ENCODE peak calls at places on chromosomes 2 and 18, in seven cellular contexts. One of them, this sample, is unnamed.

GRCh38 chr2:217996345-217996744 is 6.5 kb downstream of the TNS1 start:
- DNase-seq in PC-9: peak
- DNase-seq in H7: peak
- DNase-seq in astrocyte of the spinal cord: peak
- DNase-seq in uterus: peak
- DNase-seq in mammary epithelial cell: peak
- DNase-seq in aorta: peak
- DNase-seq in this sample: peak

GRCh38 chr2:202824901-202825300 is 46.7 kb downstream of the ICA1L start:
- DNase-seq in aorta: no peak
- DNase-seq in uterus: no peak
- DNase-seq in PC-9: no peak
- DNase-seq in H7: no peak
- DNase-seq in mammary epithelial cell: no peak
- DNase-seq in astrocyte of the spinal cord: no peak
- DNase-seq in this sample: no peak

GRCh38 chr2:39160982-39161381 is 40.1 kb upstream of the SOS1 start:
- DNase-seq in PC-9: no peak
- DNase-seq in uterus: no peak
- DNase-seq in aorta: no peak
- DNase-seq in H7: no peak
- DNase-seq in mammary epithelial cell: no peak
- DNase-seq in astrocyte of the spinal cord: no peak
- DNase-seq in this sample: no peak

GRCh38 chr2:197097578-197098366 is 171.3 kb upstream of the PGAP1 start:
- DNase-seq in uterus: peak
- DNase-seq in PC-9: no peak
- DNase-seq in mammary epithelial cell: peak
- DNase-seq in astrocyte of the spinal cord: peak
- DNase-seq in aorta: no peak
- DNase-seq in H7: no peak
- DNase-seq in this sample: peak

GRCh38 chr2:236743623-236744280 is 174.1 kb downstream of the ACKR3 start:
- DNase-seq in uterus: no peak
- DNase-seq in aorta: no peak
- DNase-seq in H7: no peak
- DNase-seq in PC-9: no peak
- DNase-seq in astrocyte of the spinal cord: peak
- DNase-seq in mammary epithelial cell: peak
- DNase-seq in this sample: no peak

GRCh38 chr2:6863792-6864191 is 1.9 kb downstream of the CMPK2 start:
- DNase-seq in PC-9: no peak
- DNase-seq in mammary epithelial cell: no peak
- DNase-seq in uterus: peak
- DNase-seq in aorta: no peak
- DNase-seq in astrocyte of the spinal cord: no peak
- DNase-seq in H7: no peak
- DNase-seq in this sample: no peak

GRCh38 chr2:42725657-42726056 is 38.3 kb downstream of the OXER1 start:
- DNase-seq in astrocyte of the spinal cord: no peak
- DNase-seq in mammary epithelial cell: no peak
- DNase-seq in aorta: no peak
- DNase-seq in PC-9: no peak
- DNase-seq in uterus: no peak
- DNase-seq in H7: no peak
- DNase-seq in this sample: no peak

GRCh38 chr2:15942711-15943345 is 2.5 kb downstream of the MYCN start:
- DNase-seq in PC-9: no peak
- DNase-seq in mammary epithelial cell: no peak
- DNase-seq in aorta: no peak
- DNase-seq in astrocyte of the spinal cord: no peak
- DNase-seq in uterus: no peak
- DNase-seq in H7: peak
- DNase-seq in this sample: no peak

GRCh38 chr2:21163213-21163612 is 39.4 kb downstream of the TDRD15 start:
- DNase-seq in H7: no peak
- DNase-seq in astrocyte of the spinal cord: no peak
- DNase-seq in PC-9: no peak
- DNase-seq in mammary epithelial cell: no peak
- DNase-seq in uterus: no peak
- DNase-seq in aorta: peak
- DNase-seq in this sample: no peak

GRCh38 chr2:1227289-1227900 is 185.9 kb upstream of the TPO start:
- DNase-seq in uterus: no peak
- DNase-seq in aorta: no peak
- DNase-seq in PC-9: no peak
- DNase-seq in H7: peak
- DNase-seq in astrocyte of the spinal cord: peak
- DNase-seq in mammary epithelial cell: no peak
- DNase-seq in this sample: no peak

GRCh38 chr2:189267925-189268579 is 88.5 kb upstream of the COL5A2 start:
- DNase-seq in aorta: no peak
- DNase-seq in PC-9: no peak
- DNase-seq in mammary epithelial cell: no peak
- DNase-seq in uterus: no peak
- DNase-seq in astrocyte of the spinal cord: peak
- DNase-seq in H7: no peak
- DNase-seq in this sample: no peak

GRCh38 chr2:72034353-72035095 is 113.1 kb downstream of the CYP26B1 start:
- DNase-seq in H7: peak
- DNase-seq in uterus: no peak
- DNase-seq in aorta: peak
- DNase-seq in PC-9: no peak
- DNase-seq in mammary epithelial cell: no peak
- DNase-seq in astrocyte of the spinal cord: no peak
- DNase-seq in this sample: no peak

GRCh38 chr2:9441556-9441955 is 18.1 kb downstream of the CPSF3 start:
- DNase-seq in PC-9: no peak
- DNase-seq in uterus: no peak
- DNase-seq in aorta: no peak
- DNase-seq in astrocyte of the spinal cord: no peak
- DNase-seq in mammary epithelial cell: no peak
- DNase-seq in H7: no peak
- DNase-seq in this sample: no peak

GRCh38 chr2:158735822-158736580 is 59.1 kb upstream of the DAPL1 start:
- DNase-seq in PC-9: no peak
- DNase-seq in uterus: no peak
- DNase-seq in H7: no peak
- DNase-seq in mammary epithelial cell: peak
- DNase-seq in aorta: no peak
- DNase-seq in astrocyte of the spinal cord: no peak
- DNase-seq in this sample: no peak

GRCh38 chr2:170255971-170256370 is 78.0 kb downstream of the MYO3B start:
- DNase-seq in PC-9: no peak
- DNase-seq in uterus: no peak
- DNase-seq in H7: no peak
- DNase-seq in mammary epithelial cell: peak
- DNase-seq in aorta: no peak
- DNase-seq in astrocyte of the spinal cord: peak
- DNase-seq in this sample: peak

GRCh38 chr18:69531973-69532372 is 131.3 kb downstream of the DOK6 start:
- DNase-seq in mammary epithelial cell: no peak
- DNase-seq in H7: no peak
- DNase-seq in aorta: no peak
- DNase-seq in uterus: no peak
- DNase-seq in astrocyte of the spinal cord: no peak
- DNase-seq in PC-9: no peak
- DNase-seq in this sample: no peak

GRCh38 chr2:11117776-11118175 is 37.5 kb upstream of the SLC66A3 start:
- DNase-seq in astrocyte of the spinal cord: no peak
- DNase-seq in uterus: no peak
- DNase-seq in aorta: peak
- DNase-seq in mammary epithelial cell: no peak
- DNase-seq in PC-9: no peak
- DNase-seq in H7: peak
- DNase-seq in this sample: no peak
- H3K4me3 ChIP-seq in astrocyte of the spinal cord: no peak
- H3K4me3 ChIP-seq in uterus: no peak
- H3K4me3 ChIP-seq in aorta: no peak
- H3K4me3 ChIP-seq in mammary epithelial cell: no peak
- H3K4me3 ChIP-seq in PC-9: no peak
- H3K4me3 ChIP-seq in H7: no peak
- H3K4me3 ChIP-seq in this sample: no peak

DNA sequence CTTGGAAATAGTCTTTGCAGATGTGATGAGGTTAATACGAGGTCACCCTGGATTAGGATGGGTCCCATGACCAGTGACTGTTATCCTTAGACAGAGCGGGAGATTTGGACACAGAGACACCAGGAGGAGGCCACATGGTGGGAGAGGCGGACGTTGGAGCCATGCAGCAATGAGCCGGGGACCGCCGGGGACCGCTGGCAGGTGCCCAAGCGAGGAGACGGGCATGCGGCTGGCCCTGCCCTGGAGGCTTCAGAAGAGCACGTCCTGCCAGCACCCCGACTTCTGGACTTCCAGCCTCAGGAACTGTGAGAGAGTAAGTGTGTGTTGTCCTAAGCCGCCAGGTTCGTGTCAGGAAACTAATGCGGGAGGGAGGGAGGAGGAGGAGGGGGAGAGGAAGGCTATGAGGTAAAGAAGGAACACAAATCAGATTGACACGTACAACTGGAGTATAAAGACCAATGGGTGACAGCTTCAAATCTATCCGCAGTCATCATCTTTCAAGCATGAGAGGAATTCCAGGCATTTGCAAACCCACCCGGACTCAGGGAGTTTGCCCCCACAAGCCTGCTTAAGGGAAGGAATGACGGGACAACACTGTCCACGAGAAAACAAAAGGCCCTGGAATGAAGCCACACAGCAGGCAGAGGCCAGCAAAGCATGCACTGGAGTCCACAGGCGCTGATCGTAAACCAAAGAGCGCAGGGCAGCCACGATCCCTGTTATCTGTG is 11.6 kb upstream of the BOK start:
- DNase-seq in aorta: no peak
- DNase-seq in mammary epithelial cell: no peak
- DNase-seq in uterus: peak
- DNase-seq in astrocyte of the spinal cord: peak
- DNase-seq in PC-9: peak
- DNase-seq in H7: peak
- DNase-seq in this sample: peak
- H3K4me3 ChIP-seq in aorta: no peak
- H3K4me3 ChIP-seq in mammary epithelial cell: no peak
- H3K4me3 ChIP-seq in uterus: no peak
- H3K4me3 ChIP-seq in astrocyte of the spinal cord: no peak
- H3K4me3 ChIP-seq in PC-9: no peak
- H3K4me3 ChIP-seq in H7: no peak
- H3K4me3 ChIP-seq in this sample: peak

GRCh38 chr2:65019010-65019409 is 29.8 kb downstream of the SLC1A4 start:
- DNase-seq in mammary epithelial cell: no peak
- DNase-seq in PC-9: no peak
- DNase-seq in aorta: no peak
- DNase-seq in astrocyte of the spinal cord: no peak
- DNase-seq in H7: no peak
- DNase-seq in uterus: no peak
- DNase-seq in this sample: no peak
- H3K4me3 ChIP-seq in mammary epithelial cell: no peak
- H3K4me3 ChIP-seq in PC-9: no peak
- H3K4me3 ChIP-seq in aorta: no peak
- H3K4me3 ChIP-seq in astrocyte of the spinal cord: no peak
- H3K4me3 ChIP-seq in H7: no peak
- H3K4me3 ChIP-seq in uterus: no peak
- H3K4me3 ChIP-seq in this sample: no peak

GRCh38 chr2:219402665-219403515 is 15.2 kb upstream of the DNPEP start:
- DNase-seq in H7: peak
- DNase-seq in aorta: peak
- DNase-seq in uterus: peak
- DNase-seq in astrocyte of the spinal cord: peak
- DNase-seq in PC-9: peak
- DNase-seq in mammary epithelial cell: peak
- DNase-seq in this sample: peak

GRCh38 chr2:219403861-219404260 is 14.3 kb upstream of the DES start:
- DNase-seq in H7: peak
- DNase-seq in aorta: peak
- DNase-seq in uterus: no peak
- DNase-seq in PC-9: no peak
- DNase-seq in astrocyte of the spinal cord: no peak
- DNase-seq in mammary epithelial cell: no peak
- DNase-seq in this sample: no peak

GRCh38 chr2:219405451-219405850 is 12.7 kb upstream of the DES start:
- DNase-seq in uterus: peak
- DNase-seq in aorta: no peak
- DNase-seq in PC-9: no peak
- DNase-seq in mammary epithelial cell: no peak
- DNase-seq in H7: peak
- DNase-seq in astrocyte of the spinal cord: no peak
- DNase-seq in this sample: no peak

GRCh38 chr2:219404954-219405353 is 13.2 kb upstream of the DES start:
- DNase-seq in PC-9: no peak
- DNase-seq in uterus: no peak
- DNase-seq in mammary epithelial cell: no peak
- DNase-seq in H7: peak
- DNase-seq in astrocyte of the spinal cord: no peak
- DNase-seq in aorta: peak
- DNase-seq in this sample: no peak

DNA sequence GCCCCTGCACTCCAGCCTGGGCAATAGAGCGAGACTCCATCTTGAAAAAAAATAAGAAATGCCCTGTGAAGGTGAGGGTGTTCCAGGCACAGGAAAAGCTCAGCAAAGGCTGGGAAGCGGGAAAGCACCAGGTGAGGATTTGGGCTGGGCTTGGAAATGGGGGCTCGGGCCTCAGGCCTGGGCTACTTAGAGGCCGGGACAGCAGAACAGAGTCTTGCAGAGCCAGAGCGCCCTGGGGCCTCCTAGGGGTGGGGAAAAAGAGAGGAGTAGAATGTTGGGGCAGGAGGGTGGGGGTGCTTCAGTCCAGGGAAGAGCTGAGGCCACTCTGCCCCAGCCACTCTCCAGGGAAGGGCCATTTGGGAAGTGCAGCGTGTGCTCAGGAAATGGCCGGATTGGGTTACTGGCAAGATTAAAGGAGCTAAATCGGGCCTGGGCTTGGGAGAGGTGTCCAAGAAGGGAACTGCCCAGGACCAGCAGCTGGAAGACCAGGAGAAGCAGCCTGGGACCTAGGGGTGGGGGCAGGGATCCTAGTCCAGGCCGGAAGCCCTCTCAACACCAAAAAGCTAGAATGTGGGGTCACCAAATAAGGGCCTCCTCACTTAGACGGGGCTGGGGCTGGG is 13.8 kb upstream of the DES start:
- DNase-seq in mammary epithelial cell: no peak
- DNase-seq in uterus: no peak
- DNase-seq in H7: no peak
- DNase-seq in astrocyte of the spinal cord: no peak
- DNase-seq in aorta: peak
- DNase-seq in PC-9: no peak
- DNase-seq in this sample: no peak
- H3K4me3 ChIP-seq in mammary epithelial cell: no peak
- H3K4me3 ChIP-seq in uterus: no peak
- H3K4me3 ChIP-seq in H7: no peak
- H3K4me3 ChIP-seq in astrocyte of the spinal cord: no peak
- H3K4me3 ChIP-seq in aorta: no peak
- H3K4me3 ChIP-seq in PC-9: no peak
- H3K4me3 ChIP-seq in this sample: no peak

This sample was measured in AG04450.